ENCODE peak calls at places on chromosomes 16 and 17, in four cellular contexts. D is CD8-positive, alpha-beta memory T cell; H is activated naive CD4-positive, alpha-beta T cell treated with anti-CD3 and anti-CD28 coated beads, Interleukin-2, amount 50 U/mL, for 16 hours; T is T47D. L is an unnamed sample.

GRCh38 chr17:40622509-40622928 is 25.1 kb downstream of the SMARCE1 start:
- DNase-seq in H (no peak), T (no peak), D (peak; percentile 57), L (no peak)

GRCh38 chr16:55569025-55569424 is 2.5 kb downstream of the CAPNS2 start:
- DNase-seq in D (no peak), H (no peak), T (no peak), L (no peak)

GRCh38 chr17:57875109-57876022 is 25.5 kb upstream of the MRPS23 start:
- DNase-seq in D (no peak), T (peak; percentile 94), H (no peak), L (no peak)

GRCh38 chr16:54591816-54592246 is 305.2 kb upstream of the IRX3 start:
- DNase-seq in H (no peak), D (no peak), T (no peak), L (no peak)

GRCh38 chr17:75664099-75664549 is 2.8 kb downstream of the RECQL5 start:
- DNase-seq in T (no peak), D (no peak), H (no peak), L (no peak)

GRCh38 chr17:75774988-75775668 is 9.5 kb upstream of the UNK start:
- DNase-seq in D (no peak), H (no peak), T (no peak), L (no peak)

GRCh38 chr16:81036751-81037350 is 1.2 kb downstream of the ATMIN start:
- DNase-seq in T (no peak), H (no peak), D (no peak), L (peak; percentile 27)

GRCh38 chr17:74514632-74515035 is 16.6 kb downstream of the CD300LB start:
- DNase-seq in D (no peak), T (no peak), H (no peak), L (no peak)

GRCh38 chr17:61816538-61816937 is 46.8 kb downstream of the BRIP1 start:
- DNase-seq in D (no peak), H (no peak), T (no peak), L (no peak)

GRCh38 chr17:78610951-78611511 is 33.8 kb upstream of the DNAH17 start:
- DNase-seq in D (no peak), H (no peak), T (no peak), L (no peak)

GRCh38 chr17:13002761-13003453 is 14.9 kb downstream of the ELAC2 start:
- DNase-seq in D (no peak), H (peak; percentile 39), T (peak; percentile 39), L (peak; percentile 73)

GRCh38 chr17:49548506-49549310 is 27.0 kb upstream of the NXPH3 start:
- DNase-seq in H (no peak), T (peak; percentile 65), D (no peak), L (no peak)

GRCh38 chr16:1481906-1482835 is 6.6 kb downstream of the PTX4 start:
- DNase-seq in T (no peak), H (no peak), D (no peak), L (no peak)

GRCh38 chr17:80992077-80992947 is 671 bp downstream of the CHMP6 start:
- DNase-seq in D (no peak), T (peak; percentile 63), H (no peak), L (no peak)